ENCODE peak calls at places on chromosome 19, in ten cellular contexts. X, T, B, U, G, A, C, K, S and W are unnamed samples.

GRCh38 chr19:3096902-3097326 is 2.8 kb downstream of the GNA11 start:
- DNase-seq in C (no peak), U (no peak), T (no peak), S (peak; percentile 42), B (no peak), K (no peak), G (no peak), A (no peak), X (no peak), W (no peak)

GRCh38 chr19:38266981-38267597 is 2.7 kb downstream of the SPINT2 start:
- DNase-seq in A (no peak), U (no peak), S (no peak), B (no peak), X (no peak), T (no peak), C (peak; percentile 55), K (no peak), G (no peak), W (no peak)

GRCh38 chr19:43731346-43731745 is 15.5 kb downstream of the IRGC start:
- DNase-seq in T (no peak), B (no peak), C (no peak), G (no peak), U (no peak), A (no peak), K (no peak), S (no peak), X (no peak), W (no peak)

GRCh38 chr19:1284293-1284978 is 1.2 kb upstream of the EFNA2 start:
- DNase-seq in A (no peak), U (no peak), X (no peak), C (no peak), T (no peak), S (peak; percentile 88), K (no peak), B (no peak), G (no peak), W (no peak)

GRCh38 chr19:33719366-33720154 is 77.1 kb upstream of the KCTD15 start:
- DNase-seq in B (no peak), G (peak; percentile 35), A (peak; percentile 54), U (no peak), X (no peak), K (no peak), S (no peak), C (no peak), T (no peak), W (no peak)

GRCh38 chr19:4430760-4431159 is 26.8 kb downstream of the UBXN6 start:
- DNase-seq in S (no peak), A (no peak), K (no peak), X (no peak), U (no peak), G (no peak), B (no peak), C (no peak), T (no peak), W (peak; percentile 89)

GRCh38 chr19:3788991-3789778 is 3.0 kb upstream of the MATK start:
- DNase-seq in G (no peak), K (no peak), B (no peak), U (no peak), C (no peak), T (no peak), S (no peak), X (no peak), A (no peak), W (no peak)

GRCh38 chr19:2720777-2721569 is at the start of gene DIRAS1:
- DNase-seq in C (no peak), B (no peak), X (no peak), U (no peak), K (no peak), T (no peak), A (no peak), S (no peak), G (no peak), W (no peak)

GRCh38 chr19:30255783-30256509 is 116.2 kb upstream of the ZNF536 start:
- DNase-seq in K (no peak), A (no peak), S (no peak), G (no peak), X (no peak), U (no peak), C (no peak), B (no peak), T (no peak), W (no peak)

GRCh38 chr19:1136918-1137317 is 33.1 kb downstream of the GPX4 start:
- DNase-seq in X (no peak), C (no peak), K (no peak), B (no peak), U (no peak), A (no peak), G (no peak), S (no peak), T (no peak), W (no peak)

GRCh38 chr19:8086849-8087248 is 34.3 kb downstream of the CCL25 start:
- DNase-seq in C (no peak), S (no peak), G (no peak), T (no peak), A (no peak), X (no peak), K (no peak), U (no peak), B (no peak), W (no peak)

GRCh38 chr19:32877977-32878745 is 8.6 kb upstream of the SLC7A9 start:
- DNase-seq in A (no peak), U (no peak), B (no peak), C (no peak), S (no peak), K (no peak), T (peak; percentile 27), G (no peak), X (no peak), W (no peak)

GRCh38 chr19:31338069-31338767 is 11.0 kb downstream of the TSHZ3 start:
- DNase-seq in A (no peak), S (no peak), C (peak; percentile 94), U (no peak), B (no peak), G (peak; percentile 78), K (no peak), T (peak; percentile 80), X (peak; percentile 55), W (no peak)

GRCh38 chr19:28466107-28467045 is 746.6 kb downstream of the UQCRFS1 start:
- DNase-seq in G (peak; percentile 82), S (peak; percentile 68), T (no peak), K (peak; percentile 17), A (no peak), B (peak; percentile 34), X (peak; percentile 59), U (peak; percentile 26), C (peak; percentile 67), W (peak; percentile 62)

DNA sequence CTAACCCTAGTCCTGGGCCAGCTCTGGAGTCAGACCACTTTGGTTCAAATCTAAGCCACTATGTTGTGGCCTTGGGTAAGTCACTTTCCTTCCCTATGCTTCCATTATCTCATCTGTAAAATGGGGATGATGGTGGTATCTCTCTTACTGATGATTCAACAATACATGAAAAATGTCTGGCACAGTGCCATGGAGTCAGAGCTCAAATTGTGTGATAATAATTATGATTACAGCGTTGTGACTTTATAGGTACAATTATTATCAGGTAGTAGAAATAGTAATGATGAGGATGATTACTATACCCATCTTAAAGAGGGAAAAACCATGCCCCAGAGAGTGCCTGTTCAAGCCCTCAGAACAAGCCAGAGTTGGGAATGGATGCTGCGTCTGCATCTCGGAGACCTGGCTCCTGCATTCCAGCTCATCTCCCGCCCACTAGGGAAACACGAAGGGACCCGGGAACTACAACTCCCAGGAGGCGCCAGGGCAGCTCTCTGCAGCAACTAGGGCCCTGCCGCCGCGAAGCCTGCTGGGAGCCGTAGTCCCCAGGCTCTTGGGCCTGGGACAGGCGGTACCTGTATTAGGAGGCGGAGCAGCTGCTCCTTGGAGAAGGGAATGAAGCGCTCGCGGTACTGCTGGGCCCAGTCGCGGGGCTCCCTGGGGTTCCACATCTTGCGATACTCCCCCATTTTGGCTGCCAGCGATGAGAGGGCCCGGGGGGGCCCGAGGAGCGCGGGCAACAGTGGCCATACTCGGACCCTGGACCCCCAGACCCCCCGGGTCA is 832 bp downstream of the TMEM143 start:
- DNase-seq in K (peak; percentile 77), A (peak; percentile 99), U (peak; percentile 85), C (peak; percentile 98), S (peak; percentile 98), T (peak; percentile 97), B (peak; percentile 82), X (peak; percentile 97), G (peak; percentile 98), W (peak; percentile 89)
- TF ChIP-seq CTCF in K (no peak), A (peak; percentile 34), U (no peak), C (no peak), S (no peak), T (peak; percentile 6), B (no peak), X (no peak), G (no peak), W (no peak)

GRCh38 chr19:49591731-49592485 is 926 bp downstream of the PRR12 start:
- DNase-seq in U (no peak), T (peak; percentile 75), S (peak; percentile 64), X (peak; percentile 56), A (peak; percentile 59), K (no peak), G (no peak), B (peak; percentile 30), C (peak; percentile 49), W (no peak)
- TF ChIP-seq CTCF in U (no peak), T (no peak), S (no peak), X (no peak), A (no peak), K (no peak), G (no peak), B (no peak), C (no peak), W (no peak)

GRCh38 chr19:39413903-39414608 is 1.6 kb downstream of the PLEKHG2 start:
- DNase-seq in T (peak; percentile 78), C (no peak), A (no peak), X (peak; percentile 43), G (no peak), B (no peak), K (no peak), S (peak; percentile 54), U (no peak), W (no peak)
- TF ChIP-seq CTCF in T (no peak), C (peak; percentile 30), A (no peak), X (no peak), G (no peak), B (no peak), K (peak; percentile 43), S (no peak), U (no peak), W (no peak)

GRCh38 chr19:17088552-17088951 is 13.0 kb downstream of the MYO9B start:
- DNase-seq in G (no peak), X (no peak), K (no peak), T (no peak), C (no peak), S (no peak), B (no peak), A (no peak), U (no peak), W (no peak)

GRCh38 chr19:17089238-17089637 is 13.7 kb downstream of the MYO9B start:
- DNase-seq in G (no peak), C (peak; percentile 46), X (no peak), K (peak; percentile 31), U (no peak), B (no peak), T (no peak), A (no peak), S (no peak), W (no peak)

GRCh38 chr19:17091758-17092333 is 16.3 kb downstream of the MYO9B start:
- DNase-seq in X (peak; percentile 59), S (peak; percentile 58), G (no peak), U (no peak), K (no peak), T (peak; percentile 81), B (no peak), A (no peak), C (no peak), W (peak; percentile 88)

GRCh38 chr19:17092696-17093095 is 17.1 kb downstream of the MYO9B start:
- DNase-seq in C (no peak), G (no peak), A (no peak), S (no peak), U (no peak), K (no peak), B (no peak), T (no peak), X (no peak), W (no peak)

GRCh38 chr19:17090501-17091074 is 15.0 kb downstream of the MYO9B start:
- DNase-seq in G (no peak), C (peak; percentile 36), B (no peak), S (no peak), K (no peak), X (no peak), U (no peak), T (no peak), A (no peak), W (peak; percentile 91)
- TF ChIP-seq CTCF in G (no peak), C (no peak), B (no peak), S (no peak), K (no peak), X (no peak), U (no peak), T (no peak), A (no peak), W (peak; percentile 24)